ENCODE peak calls at places on chromosomes 1 and 21, in five cellular contexts. T is SK-N-SH, X is H1, W is K562, J is HL-60. Y is an unnamed sample.

GRCh38 chr1:162389021-162389818 is 7.7 kb downstream of the C1orf226 start:
- DNase-seq in T (no peak), X (peak; percentile 42), W (no peak), J (peak; percentile 17), Y (no peak)

GRCh38 chr1:208127791-208128408 is 116.3 kb downstream of the PLXNA2 start:
- DNase-seq in T (no peak), X (no peak), W (no peak), J (no peak), Y (no peak)

GRCh38 chr1:53617382-53618217 is 121.4 kb downstream of the GLIS1 start:
- DNase-seq in T (no peak), X (no peak), W (no peak), J (no peak), Y (no peak)

GRCh38 chr21:42079939-42080787 is 9.0 kb downstream of the UMODL1 start:
- DNase-seq in T (no peak), X (no peak), W (no peak), J (no peak), Y (no peak)

GRCh38 chr1:43414634-43415223 is 25.0 kb downstream of the SZT2 start:
- DNase-seq in T (peak; percentile 72), X (peak; percentile 85), W (peak; percentile 89), J (peak; percentile 22), Y (no peak)

GRCh38 chr1:115432061-115432460 is 94.0 kb upstream of the NGF start:
- DNase-seq in T (no peak), X (no peak), W (no peak), J (no peak), Y (no peak)

GRCh38 chr1:68093737-68094136 is 43.3 kb upstream of the DIRAS3 start:
- DNase-seq in T (no peak), X (no peak), W (no peak), J (no peak), Y (no peak)

GRCh38 chr21:31654340-31654739 is 5.2 kb upstream of the SOD1 start:
- DNase-seq in T (no peak), X (peak; percentile 51), W (no peak), J (no peak), Y (no peak)

GRCh38 chr21:46214478-46215340 is 13.9 kb downstream of the LSS start:
- DNase-seq in T (no peak), X (no peak), W (no peak), J (no peak), Y (no peak)

GRCh38 chr21:28776251-28776650 is 216.4 kb downstream of the LTN1 start:
- DNase-seq in T (no peak), X (no peak), W (no peak), J (no peak), Y (no peak)

GRCh38 chr1:226349801-226350503 is 41.0 kb upstream of the LIN9 start:
- DNase-seq in T (peak; percentile 36), X (no peak), W (peak; percentile 65), J (no peak), Y (no peak)

GRCh38 chr1:248807067-248807737 is 18.5 kb downstream of the SH3BP5L start:
- DNase-seq in T (peak; percentile 79), X (peak; percentile 76), W (peak; percentile 71), J (peak; percentile 75), Y (no peak)

GRCh38 chr1:247266053-247266452 is 10.2 kb downstream of the VN1R5 start:
- DNase-seq in T (no peak), X (no peak), W (no peak), J (no peak), Y (no peak)

GRCh38 chr1:150207278-150207971 is 28.5 kb downstream of the ANP32E start:
- DNase-seq in T (no peak), X (no peak), W (no peak), J (no peak), Y (no peak)

GRCh38 chr1:232943679-232944252 is 6.6 kb upstream of the NTPCR start:
- DNase-seq in T (no peak), X (no peak), W (no peak), J (no peak), Y (no peak)

GRCh38 chr1:63688302-63688701 is 85.5 kb upstream of the ROR1 start:
- DNase-seq in T (no peak), X (no peak), W (no peak), J (no peak), Y (no peak)

GRCh38 chr21:32554832-32555436 is 30.4 kb downstream of the TCP10L start:
- DNase-seq in T (no peak), X (no peak), W (no peak), J (no peak), Y (no peak)

GRCh38 chr1:10779201-10779600 is 17.2 kb downstream of the CASZ1 start:
- DNase-seq in T (no peak), X (no peak), W (no peak), J (no peak), Y (no peak)

GRCh38 chr1:107972367-107972766 is 7.4 kb upstream of the VAV3 start:
- DNase-seq in T (no peak), X (no peak), W (no peak), J (no peak), Y (no peak)

GRCh38 chr1:52139817-52140540 is 1.9 kb upstream of the ZFYVE9 start:
- DNase-seq in T (no peak), X (no peak), W (no peak), J (peak; percentile 61), Y (peak; percentile 55)

GRCh38 chr1:12173631-12174121 is 6.9 kb downstream of the TNFRSF1B start:
- DNase-seq in T (no peak), X (no peak), W (peak; percentile 61), J (peak; percentile 82), Y (no peak)

GRCh38 chr21:15051652-15052554 is 12.9 kb downstream of the NRIP1 start:
- DNase-seq in T (no peak), X (no peak), W (no peak), J (no peak), Y (no peak)

GRCh38 chr1:35855016-35855700 is 27.9 kb upstream of the AGO1 start:
- DNase-seq in T (peak; percentile 70), X (peak; percentile 51), W (no peak), J (no peak), Y (no peak)

GRCh38 chr1:79323240-79324025 is 316.9 kb upstream of the ADGRL4 start:
- DNase-seq in T (no peak), X (no peak), W (no peak), J (no peak), Y (no peak)

GRCh38 chr1:2566106-2567045 is 10.2 kb downstream of the TNFRSF14 start:
- DNase-seq in T (peak; percentile 27), X (no peak), W (no peak), J (no peak), Y (no peak)

GRCh38 chr1:113980120-113980519 is 846 bp downstream of the OLFML3 start:
- DNase-seq in T (no peak), X (no peak), W (no peak), J (no peak), Y (no peak)

GRCh38 chr1:113981962-113982931 is 3.0 kb downstream of the OLFML3 start:
- DNase-seq in T (peak; percentile 39), X (no peak), W (no peak), J (peak; percentile 63), Y (no peak)

GRCh38 chr1:113975211-113975895 is 3.9 kb upstream of the OLFML3 start:
- DNase-seq in T (no peak), X (no peak), W (no peak), J (peak; percentile 51), Y (no peak)

GRCh38 chr1:113976609-113977278 is 2.5 kb upstream of the OLFML3 start:
- DNase-seq in T (peak; percentile 38), X (no peak), W (peak; percentile 33), J (no peak), Y (no peak)

DNA sequence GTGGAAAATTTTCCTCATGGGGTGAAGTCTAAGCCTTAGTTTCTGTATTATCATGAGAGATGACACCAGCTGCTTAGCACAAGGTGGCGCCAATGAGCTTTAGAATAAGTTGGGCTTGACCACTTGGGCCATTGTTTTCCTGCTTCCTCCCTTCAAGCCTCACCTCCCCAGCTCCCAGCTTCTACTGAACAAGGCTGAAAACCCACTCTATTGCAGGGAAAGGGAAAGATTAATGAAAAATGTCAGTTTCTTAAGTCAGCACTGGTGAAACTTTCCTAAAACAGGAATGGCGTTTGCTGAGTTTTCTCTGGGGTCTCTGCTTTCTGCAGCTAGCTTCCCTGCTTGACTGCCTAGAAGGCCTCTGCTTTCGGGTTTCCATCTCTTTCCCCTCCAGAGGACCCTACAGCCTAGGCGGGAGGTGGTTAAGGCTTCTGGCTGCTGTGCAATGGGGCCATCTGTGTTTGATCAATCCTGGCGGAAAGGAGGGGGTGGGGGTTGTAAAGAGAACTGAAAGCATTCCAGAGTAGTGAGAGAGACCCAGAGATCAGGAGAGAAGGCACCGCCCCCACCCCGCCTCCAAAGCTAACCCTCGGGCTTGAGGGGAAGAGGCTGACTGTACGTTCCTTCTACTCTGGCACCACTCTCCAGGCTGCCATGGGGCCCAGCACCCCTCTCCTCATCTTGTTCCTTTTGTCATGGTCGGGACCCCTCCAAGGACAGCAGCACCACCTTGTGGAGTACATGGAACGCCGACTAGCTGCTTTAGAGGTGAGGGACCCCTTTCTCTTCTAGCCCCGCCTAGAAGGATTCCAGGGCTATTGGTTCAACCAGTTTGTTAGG is at the start of gene OLFML3:
- DNase-seq in T (peak; percentile 83), X (peak; percentile 85), W (peak; percentile 73), J (peak; percentile 72), Y (peak; percentile 31)
- TF ChIP-seq GABPA in T (no peak), X (no peak), W (no peak), J (no peak), Y (no peak)

GRCh38 chr1:204093421-204093717 is 20.5 kb downstream of the SOX13 start:
- DNase-seq in T (peak; percentile 66), X (no peak), W (no peak), J (no peak), Y (no peak)
- TF ChIP-seq GABPA in T (no peak), X (no peak), W (no peak), J (no peak), Y (no peak)

DNA sequence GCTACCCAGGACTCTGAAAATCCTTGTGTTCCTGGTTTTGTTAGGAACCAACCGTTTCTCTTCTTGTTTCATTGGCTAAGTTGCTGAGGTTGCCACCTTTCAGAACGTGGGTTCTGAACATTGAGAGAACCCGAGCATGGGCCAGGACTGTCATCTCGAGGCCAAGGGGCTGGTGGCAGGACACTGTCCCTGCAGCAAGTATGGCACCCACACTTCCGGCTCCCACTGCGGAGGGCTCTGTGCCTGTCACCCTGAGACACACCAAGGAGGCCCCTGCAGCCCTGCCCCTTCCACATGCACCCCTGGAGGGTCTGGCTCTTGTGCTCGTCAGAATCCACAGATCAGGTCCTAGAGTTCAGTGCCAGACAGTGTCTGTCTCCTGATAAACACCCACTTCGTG is 39.1 kb upstream of the LRRC3 start:
- DNase-seq in T (no peak), X (no peak), W (no peak), J (no peak), Y (no peak)
- TF ChIP-seq GABPA in T (no peak), X (no peak), W (no peak), J (no peak), Y (no peak)

GRCh38 chr1:20702416-20702815 is 15.4 kb downstream of the KIF17 start:
- DNase-seq in T (no peak), X (no peak), W (no peak), J (no peak), Y (no peak)
- TF ChIP-seq GABPA in T (no peak), X (no peak), W (no peak), J (no peak), Y (no peak)

GRCh38 chr1:175788586-175789252 is 45.3 kb upstream of the TNR start:
- DNase-seq in T (no peak), X (no peak), W (no peak), J (no peak), Y (no peak)

GRCh38 chr1:175784826-175785225 is 41.4 kb upstream of the TNR start:
- DNase-seq in T (no peak), X (peak; percentile 47), W (no peak), J (no peak), Y (no peak)

GRCh38 chr1:175783126-175783722 is 39.8 kb upstream of the TNR start:
- DNase-seq in T (no peak), X (no peak), W (no peak), J (no peak), Y (no peak)
- TF ChIP-seq GABPA in T (no peak), X (no peak), W (no peak), J (no peak), Y (no peak)